ENCODE peak calls at places on chromosomes 4 and X, in eight cellular contexts. F is M059J; L is stimulated activated CD4-positive, alpha-beta T cell treated with anti-CD3 and anti-CD28 coated beads, Interleukin-12 subunit alpha, Interleukin-12 subunit beta, amount 100 ng/mL, for 24 hours; U is stromal cell of bone marrow; A is mammary epithelial cell; T is upper lobe of right lung; E is GM23338; G is spleen. C is an unnamed sample.
A peak's percentile ranks its signal among the peaks of the same experiment; 100 is the strongest.

GRCh38 chr4:114562176-114562904 is 36.3 kb upstream of the UGT8 start:
- DNase-seq in F (no peak), L (no peak), U (no peak), A (no peak), T (no peak), E (peak; percentile 85), G (no peak), C (no peak)

GRCh38 chr4:18695733-18696527 is 674.4 kb upstream of the LCORL start:
- DNase-seq in F (no peak), L (no peak), U (no peak), A (no peak), T (no peak), E (peak; percentile 47), G (no peak), C (no peak)

GRCh38 chr4:26525136-26525535 is 34.9 kb upstream of the CCKAR start:
- DNase-seq in F (peak; percentile 78), L (no peak), U (peak; percentile 41), A (peak; percentile 25), T (no peak), E (no peak), G (no peak), C (peak; percentile 8)

GRCh38 chr4:16056681-16057400 is 27.0 kb downstream of the PROM1 start:
- DNase-seq in F (no peak), L (no peak), U (no peak), A (no peak), T (no peak), E (no peak), G (no peak), C (no peak)

GRCh38 chrX:104195489-104196084 is 29.3 kb downstream of the FAM199X start:
- DNase-seq in F (peak; percentile 46), L (no peak), U (peak; percentile 13), A (peak; percentile 22), T (no peak), E (peak; percentile 44), G (no peak), C (peak; percentile 39)

GRCh38 chr4:183876268-183876934 is 28.7 kb upstream of the STOX2 start:
- DNase-seq in F (peak; percentile 75), L (no peak), U (peak; percentile 56), A (peak; percentile 81), T (peak; percentile 88), E (no peak), G (no peak), C (peak; percentile 49)

GRCh38 chr4:61380865-61381264 is 180.7 kb downstream of the ADGRL3 start:
- DNase-seq in F (no peak), L (no peak), U (no peak), A (no peak), T (no peak), E (peak; percentile 50), G (no peak), C (no peak)

GRCh38 chrX:71671043-71671829 is 3.9 kb downstream of the LOC101059915 start:
- DNase-seq in F (no peak), L (peak; percentile 47), U (no peak), A (peak; percentile 70), T (peak; percentile 25), E (no peak), G (peak; percentile 51), C (no peak)

GRCh38 chr4:54254116-54254914 is 25.2 kb downstream of the PDGFRA start:
- DNase-seq in F (no peak), L (no peak), U (no peak), A (no peak), T (no peak), E (no peak), G (no peak), C (no peak)

GRCh38 chr4:92060333-92060732 is 243.4 kb upstream of the GRID2 start:
- DNase-seq in F (no peak), L (no peak), U (no peak), A (no peak), T (no peak), E (peak; percentile 57), G (no peak), C (no peak)

GRCh38 chrX:123330229-123330942 is 146.3 kb downstream of the GRIA3 start:
- DNase-seq in F (peak; percentile 71), L (no peak), U (no peak), A (no peak), T (no peak), E (no peak), G (no peak), C (no peak)

GRCh38 chr4:26762650-26763049 is 98.0 kb upstream of the STIM2 start:
- DNase-seq in F (peak; percentile 55), L (no peak), U (no peak), A (peak; percentile 6), T (no peak), E (no peak), G (no peak), C (peak; percentile 39)

GRCh38 chr4:133152330-133152791 is 3.3 kb downstream of the PCDH10 start:
- DNase-seq in F (no peak), L (no peak), U (no peak), A (no peak), T (no peak), E (peak; percentile 29), G (no peak), C (no peak)

GRCh38 chr4:167989815-167990214 is 102.5 kb upstream of the ANXA10 start:
- DNase-seq in F (peak; percentile 8), L (no peak), U (no peak), A (no peak), T (no peak), E (no peak), G (no peak), C (no peak)

GRCh38 chr4:73765296-73765695 is 24.9 kb downstream of the CXCL8 start:
- DNase-seq in F (no peak), L (no peak), U (no peak), A (peak; percentile 53), T (no peak), E (no peak), G (no peak), C (no peak)

GRCh38 chr4:81131563-81131962 is 83.5 kb downstream of the PRKG2 start:
- DNase-seq in F (no peak), L (no peak), U (no peak), A (no peak), T (no peak), E (no peak), G (no peak), C (no peak)

GRCh38 chr4:32148120-32148666 is 1428.0 kb downstream of the PCDH7 start:
- DNase-seq in F (no peak), L (no peak), U (peak; percentile 4), A (peak; percentile 62), T (no peak), E (no peak), G (no peak), C (no peak)

GRCh38 chr4:8542776-8543525 is 37.2 kb upstream of the GPR78 start:
- DNase-seq in F (peak; percentile 49), L (no peak), U (no peak), A (no peak), T (peak; percentile 52), E (no peak), G (peak; percentile 57), C (no peak)

GRCh38 chrX:110003167-110004156 is 548 bp downstream of the TMEM164 start:
- DNase-seq in F (peak; percentile 45), L (no peak), U (no peak), A (no peak), T (peak; percentile 68), E (peak; percentile 30), G (peak; percentile 85), C (peak; percentile 25)

GRCh38 chr4:143085224-143085623 is 99.5 kb upstream of the USP38 start:
- DNase-seq in F (no peak), L (no peak), U (no peak), A (no peak), T (no peak), E (peak; percentile 11), G (no peak), C (no peak)

GRCh38 chr4:156547891-156548290 is 423.7 kb downstream of the PDGFC start:
- DNase-seq in F (peak; percentile 42), L (no peak), U (no peak), A (peak; percentile 10), T (no peak), E (no peak), G (no peak), C (no peak)

GRCh38 chr4:54998991-54999390 is 126.4 kb downstream of the KDR start:
- DNase-seq in F (peak; percentile 11), L (no peak), U (peak; percentile 25), A (no peak), T (no peak), E (peak; percentile 68), G (no peak), C (no peak)

GRCh38 chrX:18886005-18886343 is 97.9 kb downstream of the PHKA2 start:
- DNase-seq in F (no peak), L (no peak), U (no peak), A (no peak), T (no peak), E (no peak), G (peak; percentile 72), C (peak; percentile 11)

GRCh38 chr4:129362685-129363274 is 266.8 kb downstream of the C4orf33 start:
- DNase-seq in F (peak; percentile 56), L (peak; percentile 5), U (peak; percentile 50), A (peak; percentile 51), T (no peak), E (peak; percentile 79), G (no peak), C (no peak)

GRCh38 chrX:50088645-50089044 is 112.2 kb downstream of the AKAP4 start:
- DNase-seq in F (no peak), L (no peak), U (no peak), A (no peak), T (peak; percentile 62), E (no peak), G (no peak), C (no peak)

GRCh38 chr4:120682981-120683380 is 239.5 kb downstream of the PRDM5 start:
- DNase-seq in F (peak; percentile 45), L (no peak), U (peak; percentile 13), A (no peak), T (no peak), E (no peak), G (no peak), C (no peak)

GRCh38 chrX:22118161-22118830 is 86.2 kb downstream of the PHEX start:
- DNase-seq in F (peak; percentile 64), L (no peak), U (no peak), A (peak; percentile 26), T (no peak), E (peak; percentile 17), G (no peak), C (peak; percentile 92)

GRCh38 chr4:1201851-1202525 is 29.6 kb upstream of the SPON2 start:
- DNase-seq in F (no peak), L (peak; percentile 32), U (peak; percentile 47), A (no peak), T (peak; percentile 75), E (no peak), G (peak; percentile 92), C (no peak)

GRCh38 chr4:71011451-71011850 is 18.0 kb downstream of the DCK start:
- DNase-seq in F (no peak), L (no peak), U (no peak), A (no peak), T (no peak), E (no peak), G (no peak), C (no peak)

GRCh38 chr4:181670506-181670905 is 572.7 kb upstream of the TENM3 start:
- DNase-seq in F (no peak), L (no peak), U (no peak), A (peak; percentile 54), T (no peak), E (no peak), G (no peak), C (no peak)

GRCh38 chr4:4726051-4726450 is 133.4 kb upstream of the MSX1 start:
- DNase-seq in F (no peak), L (no peak), U (no peak), A (no peak), T (no peak), E (no peak), G (no peak), C (no peak)

GRCh38 chrX:140439455-140439854 is 65.4 kb downstream of the SOX3 start:
- DNase-seq in F (no peak), L (no peak), U (no peak), A (no peak), T (peak; percentile 68), E (peak; percentile 84), G (peak; percentile 74), C (no peak)

GRCh38 chrX:24245201-24245600 is 68.7 kb downstream of the SUPT20HL2 start:
- DNase-seq in F (peak; percentile 85), L (no peak), U (peak; percentile 45), A (peak; percentile 46), T (no peak), E (no peak), G (no peak), C (peak; percentile 54)

GRCh38 chr4:88439161-88439760 is 17.7 kb upstream of the HERC5 start:
- DNase-seq in F (peak; percentile 76), L (no peak), U (no peak), A (peak; percentile 60), T (no peak), E (peak; percentile 85), G (no peak), C (peak; percentile 2)

C was measured in PC-9.